ENCODE peak calls at places on chromosomes 7 and 10, in nine cellular contexts. R is epithelial cell of prostate; X is PC-3; S is cardiac muscle cell; E is H9; F is GM23248; B is colonic mucosa; N is small intestine; I is CD8-positive, alpha-beta T cell. U is an unnamed sample.

GRCh38 chr7:82020076-82020475 is 250.2 kb upstream of the HGF start:
- DNase-seq in R (no peak), B (no peak), X (no peak), F (no peak), I (no peak), N (no peak), E (no peak), S (no peak), U (no peak)

GRCh38 chr10:110802551-110803238 is 69.0 kb upstream of the PDCD4 start:
- DNase-seq in R (peak; percentile 45), S (peak; percentile 83), B (peak; percentile 78), X (no peak), E (no peak), I (peak; percentile 56), F (peak; percentile 93), N (peak; percentile 63), U (peak; percentile 74)

GRCh38 chr7:53218730-53219504 is 183.5 kb downstream of the POM121L12 start:
- DNase-seq in I (no peak), E (peak; percentile 65), X (no peak), R (no peak), B (no peak), F (no peak), S (no peak), N (no peak), U (no peak)

GRCh38 chr10:75624632-75625031 is 193.2 kb downstream of the LRMDA start:
- DNase-seq in R (no peak), B (no peak), N (no peak), E (no peak), F (no peak), S (no peak), I (no peak), X (no peak), U (no peak)

GRCh38 chr7:155851892-155852291 is 39.6 kb upstream of the SHH start:
- DNase-seq in B (peak; percentile 13), R (no peak), E (peak; percentile 10), I (no peak), N (no peak), S (no peak), X (no peak), F (no peak), U (no peak)

GRCh38 chr7:112487457-112487856 is 6.7 kb downstream of the LSMEM1 start:
- DNase-seq in R (no peak), F (no peak), B (no peak), S (no peak), E (no peak), X (no peak), N (no peak), I (no peak), U (no peak)

GRCh38 chr10:97999066-97999908 is 31.1 kb downstream of the CRTAC1 start:
- DNase-seq in X (no peak), R (no peak), B (no peak), N (no peak), S (no peak), I (no peak), E (peak; percentile 56), F (no peak), U (no peak)

GRCh38 chr7:112009081-112009480 is 197.1 kb downstream of the DOCK4 start:
- DNase-seq in E (no peak), F (peak; percentile 65), S (peak; percentile 49), I (no peak), X (peak; percentile 77), B (no peak), N (no peak), R (no peak), U (no peak)

GRCh38 chr7:12722136-12722535 is 34.7 kb downstream of the ARL4A start:
- DNase-seq in S (no peak), B (no peak), X (no peak), I (no peak), F (no peak), R (no peak), N (no peak), E (no peak), U (no peak)

GRCh38 chr10:23514321-23514720 is 75.4 kb downstream of the OTUD1 start:
- DNase-seq in I (no peak), X (peak; percentile 87), N (no peak), E (no peak), R (peak; percentile 57), S (no peak), B (no peak), F (peak; percentile 23), U (no peak)

GRCh38 chr10:21753497-21754270 is 219.7 kb downstream of the MLLT10 start:
- DNase-seq in B (no peak), E (no peak), X (no peak), S (no peak), N (no peak), F (no peak), R (no peak), I (no peak), U (no peak)
- H3K27ac ChIP-seq in B (no peak overlapping the region), E (no peak overlapping the region), X (no peak overlapping the region), S (no peak overlapping the region), N (no peak overlapping the region), F (no peak overlapping the region), R (no peak overlapping the region), I (no peak overlapping the region), U (no peak overlapping the region)

DNA sequence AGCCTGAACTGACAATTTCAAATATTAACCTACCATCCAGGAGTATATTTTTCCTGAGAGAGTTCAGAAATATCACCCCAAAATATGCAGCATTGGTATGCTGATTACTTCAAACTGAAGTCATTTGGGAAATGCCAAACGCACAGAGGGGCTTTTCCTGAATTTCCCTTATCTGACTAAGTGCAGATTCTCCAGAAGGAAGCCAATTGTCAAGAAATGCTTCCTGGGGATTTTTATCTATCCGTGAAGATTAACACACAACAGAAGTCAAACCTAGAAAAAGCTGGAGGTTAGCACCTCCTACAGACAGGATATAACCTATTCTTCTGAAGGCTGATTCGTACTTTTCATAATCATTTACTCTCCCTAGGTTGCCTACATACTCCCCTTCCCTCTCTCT is 91.0 kb downstream of the AKR1D1 start:
- DNase-seq in B (no peak), S (peak; percentile 27), X (no peak), I (no peak), E (no peak), F (no peak), R (no peak), N (no peak), U (no peak)
- H3K27ac ChIP-seq in B (no peak overlapping the region), S (no peak overlapping the region), X (no peak overlapping the region), I (no peak overlapping the region), E (peak overlapping the region; percentile 100), F (no peak overlapping the region), R (no peak overlapping the region), N (no peak overlapping the region), U (no peak overlapping the region)

GRCh38 chr7:128154519-128154918 is 86.6 kb upstream of the LEP start:
- DNase-seq in E (no peak), S (no peak), B (no peak), I (no peak), F (no peak), R (no peak), X (no peak), N (no peak), U (no peak)
- H3K27ac ChIP-seq in E (no peak overlapping the region), S (no peak overlapping the region), B (no peak overlapping the region), I (no peak overlapping the region), F (no peak overlapping the region), R (no peak overlapping the region), X (no peak overlapping the region), N (no peak overlapping the region), U (no peak overlapping the region)

GRCh38 chr10:85044-85443 is 35.9 kb upstream of the TUBB8 start:
- DNase-seq in R (no peak), N (no peak), I (no peak), B (no peak), F (no peak), X (no peak), S (no peak), E (no peak), U (no peak)
- H3K27ac ChIP-seq in R (no peak overlapping the region), N (no peak overlapping the region), I (no peak overlapping the region), B (no peak overlapping the region), F (no peak overlapping the region), X (no peak overlapping the region), S (no peak overlapping the region), E (no peak overlapping the region), U (no peak overlapping the region)

U was measured in CD8-positive, alpha-beta memory T cell.